ENCODE peak calls at places on chromosomes 1 and 21, in six cellular contexts. U is ovary; K is WTC11; H is CD8-positive, alpha-beta T cell; R is pancreas; N is psoas muscle. F is an unnamed sample.

GRCh38 chr1:48775817-48776399 is 783 bp downstream of the BEND5 start:
- DNase-seq in U (no peak), K (no peak), H (no peak), R (no peak), N (no peak), F (no peak)

GRCh38 chr1:111054656-111055055 is 85.2 kb downstream of the DRAM2 start:
- DNase-seq in U (no peak), K (no peak), H (no peak), R (no peak), N (no peak), F (no peak)

GRCh38 chr1:61139324-61140055 is 57.1 kb downstream of the NFIA start:
- DNase-seq in U (no peak), K (no peak), H (no peak), R (no peak), N (peak), F (no peak)

GRCh38 chr1:204045430-204045829 is 27.5 kb upstream of the SOX13 start:
- DNase-seq in U (no peak), K (no peak), H (no peak), R (peak), N (peak), F (no peak)

GRCh38 chr1:17075470-17076255 is 21.8 kb upstream of the SDHB start:
- DNase-seq in U (no peak), K (peak), H (no peak), R (no peak), N (no peak), F (peak)

GRCh38 chr1:119448112-119448511 is 33.2 kb downstream of the HSD3B2 start:
- DNase-seq in U (no peak), K (peak), H (no peak), R (no peak), N (no peak), F (no peak)

GRCh38 chr1:180294711-180295110 is 64.6 kb downstream of the LHX4 start:
- DNase-seq in U (no peak), K (no peak), H (no peak), R (no peak), N (no peak), F (no peak)

GRCh38 chr1:33334081-33334552 is 13.2 kb upstream of the A3GALT2 start:
- DNase-seq in U (no peak), K (no peak), H (no peak), R (no peak), N (peak), F (no peak)

GRCh38 chr1:117584181-117584580 is 21.7 kb upstream of the TENT5C start:
- DNase-seq in U (no peak), K (no peak), H (no peak), R (no peak), N (no peak), F (no peak)

GRCh38 chr1:93081716-93082115 is 2.6 kb downstream of the MTF2 start:
- DNase-seq in U (no peak), K (no peak), H (no peak), R (no peak), N (no peak), F (no peak)

GRCh38 chr1:79373481-79374132 is 367.1 kb upstream of the ADGRL4 start:
- DNase-seq in U (no peak), K (no peak), H (no peak), R (peak), N (no peak), F (peak)

GRCh38 chr1:32759997-32760623 is 57.0 kb downstream of the YARS1 start:
- DNase-seq in U (peak), K (peak), H (no peak), R (peak), N (no peak), F (no peak)

GRCh38 chr1:14880456-14881316 is 272.9 kb upstream of the TMEM51 start:
- DNase-seq in U (no peak), K (no peak), H (no peak), R (peak), N (peak), F (no peak)

GRCh38 chr1:212666116-212666775 is 33.4 kb downstream of the BATF3 start:
- DNase-seq in U (no peak), K (no peak), H (no peak), R (no peak), N (no peak), F (no peak)

GRCh38 chr1:52659851-52660596 is 27.1 kb downstream of the SHISAL2A start:
- DNase-seq in U (no peak), K (peak), H (no peak), R (no peak), N (no peak), F (no peak)

GRCh38 chr1:176098560-176098959 is 108.5 kb downstream of the COP1 start:
- DNase-seq in U (no peak), K (no peak), H (no peak), R (no peak), N (no peak), F (no peak)

GRCh38 chr21:26732442-26733221 is 112.6 kb downstream of the ADAMTS1 start:
- DNase-seq in U (peak), K (peak), H (no peak), R (peak), N (peak), F (peak)

GRCh38 chr1:116521186-116521585 is 49.6 kb downstream of the CD58 start:
- DNase-seq in U (no peak), K (no peak), H (no peak), R (no peak), N (no peak), F (no peak)

GRCh38 chr1:23957096-23957495 is 2.5 kb upstream of the PNRC2 start:
- DNase-seq in U (no peak), K (no peak), H (no peak), R (peak), N (no peak), F (peak)

GRCh38 chr1:74549947-74550346 is 37.5 kb upstream of the LRRC53 start:
- DNase-seq in U (no peak), K (no peak), H (no peak), R (no peak), N (no peak), F (no peak)

GRCh38 chr1:26994020-26994745 is 691 bp downstream of the TRNP1 start:
- DNase-seq in U (peak), K (no peak), H (no peak), R (no peak), N (no peak), F (no peak)

GRCh38 chr1:177650947-177651346 is 318.9 kb downstream of the SEC16B start:
- DNase-seq in U (no peak), K (no peak), H (no peak), R (peak), N (no peak), F (no peak)

GRCh38 chr1:89812992-89813391 is 7.8 kb upstream of the LRRC8D start:
- DNase-seq in U (no peak), K (no peak), H (no peak), R (no peak), N (no peak), F (no peak)

GRCh38 chr1:100606438-100606837 is 68.5 kb downstream of the GPR88 start:
- DNase-seq in U (peak), K (peak), H (no peak), R (no peak), N (peak), F (peak)

GRCh38 chr1:40919475-40920011 is 57.4 kb upstream of the CITED4 start:
- DNase-seq in U (no peak), K (no peak), H (no peak), R (peak), N (no peak), F (no peak)

GRCh38 chr1:88923224-88923623 is 31.9 kb upstream of the GTF2B start:
- DNase-seq in U (no peak), K (no peak), H (no peak), R (no peak), N (no peak), F (no peak)

GRCh38 chr1:110436635-110437034 is 14.3 kb upstream of the PROK1 start:
- DNase-seq in U (no peak), K (no peak), H (no peak), R (no peak), N (no peak), F (no peak)

GRCh38 chr1:22654692-22655091 is 1.7 kb downstream of the C1QB start:
- DNase-seq in U (no peak), K (no peak), H (no peak), R (no peak), N (no peak), F (no peak)

GRCh38 chr1:209675567-209676154 is 449 bp downstream of the G0S2 start:
- DNase-seq in U (no peak), K (peak), H (no peak), R (no peak), N (peak), F (no peak)

GRCh38 chr1:229148041-229148671 is 122.8 kb upstream of the RAB4A start:
- DNase-seq in U (peak), K (peak), H (no peak), R (peak), N (no peak), F (no peak)

GRCh38 chr1:156524985-156525590 is 24.5 kb upstream of the MEF2D start:
- DNase-seq in U (no peak), K (no peak), H (no peak), R (no peak), N (no peak), F (no peak)

GRCh38 chr21:28150778-28151177 is 841.9 kb downstream of the LTN1 start:
- DNase-seq in U (no peak), K (no peak), H (no peak), R (no peak), N (no peak), F (peak)

GRCh38 chr1:231690072-231690471 is 63.5 kb downstream of the DISC1 start:
- DNase-seq in U (no peak), K (no peak), H (no peak), R (no peak), N (no peak), F (no peak)

GRCh38 chr1:54407201-54407956 is 1.2 kb upstream of the SSBP3 start:
- DNase-seq in U (peak), K (peak), H (peak), R (peak), N (peak), F (peak)

GRCh38 chr1:46508760-46509159 is 19.1 kb downstream of the DMBX1 start:
- DNase-seq in U (no peak), K (no peak), H (no peak), R (no peak), N (no peak), F (no peak)

GRCh38 chr1:154353460-154353904 is 28.2 kb downstream of the ATP8B2 start:
- DNase-seq in U (no peak), K (no peak), H (no peak), R (peak), N (no peak), F (no peak)
- TF ChIP-seq CTCF in U (no peak), K (no peak), H (no peak), R (no peak), N (peak), F (peak)

GRCh38 chr1:233625087-233625486 is 11.2 kb downstream of the KCNK1 start:
- DNase-seq in U (no peak), K (no peak), H (no peak), R (no peak), N (no peak), F (no peak)
- TF ChIP-seq CTCF in U (no peak), K (no peak), H (no peak), R (no peak), N (no peak), F (no peak)

GRCh38 chr1:236308827-236309226 is 27.1 kb upstream of the ERO1B start:
- DNase-seq in U (no peak), K (no peak), H (no peak), R (no peak), N (no peak), F (peak)

GRCh38 chr1:236303675-236304074 is 21.9 kb upstream of the ERO1B start:
- DNase-seq in U (no peak), K (no peak), H (no peak), R (no peak), N (no peak), F (no peak)

GRCh38 chr1:236311040-236311439 is 29.3 kb upstream of the ERO1B start:
- DNase-seq in U (no peak), K (no peak), H (no peak), R (no peak), N (no peak), F (no peak)

GRCh38 chr1:236304682-236305081 is 22.9 kb upstream of the ERO1B start:
- DNase-seq in U (no peak), K (no peak), H (no peak), R (no peak), N (no peak), F (no peak)

DNA sequence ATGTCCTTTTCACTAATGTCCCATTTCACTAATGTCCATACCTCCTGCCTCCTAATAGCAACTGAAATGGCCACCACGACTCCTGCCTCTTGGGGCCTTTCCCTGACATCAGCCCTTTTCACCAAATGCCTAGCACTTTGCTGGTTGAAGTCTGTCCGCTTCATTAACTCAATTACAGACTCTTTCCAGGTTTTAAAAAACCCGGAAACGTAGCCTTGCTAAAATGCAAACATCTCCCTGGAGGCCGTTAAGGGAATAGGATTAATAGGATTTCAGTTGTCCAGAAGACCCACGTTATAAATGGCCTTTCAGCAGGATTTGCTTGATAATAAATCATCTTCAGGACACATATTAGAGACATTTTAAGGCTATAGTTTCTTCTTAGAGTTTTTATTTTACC is 25.7 kb upstream of the ERO1B start:
- DNase-seq in U (no peak), K (no peak), H (no peak), R (no peak), N (no peak), F (no peak)
- TF ChIP-seq CTCF in U (no peak), K (no peak), H (no peak), R (no peak), N (no peak), F (no peak)

GRCh38 chr1:25916460-25916859 is 10.2 kb upstream of the STMN1 start:
- DNase-seq in U (no peak), K (no peak), H (no peak), R (no peak), N (no peak), F (no peak)
- TF ChIP-seq CTCF in U (no peak), K (no peak), H (no peak), R (no peak), N (no peak), F (no peak)

GRCh38 chr21:41045534-41046268 is 122.3 kb upstream of the BACE2 start:
- DNase-seq in U (no peak), K (peak), H (no peak), R (peak), N (no peak), F (peak)

GRCh38 chr21:41048636-41049035 is 119.3 kb upstream of the BACE2 start:
- DNase-seq in U (no peak), K (no peak), H (no peak), R (no peak), N (no peak), F (no peak)

GRCh38 chr21:41048141-41048540 is 119.8 kb upstream of the BACE2 start:
- DNase-seq in U (no peak), K (no peak), H (no peak), R (no peak), N (no peak), F (no peak)

GRCh38 chr21:41043008-41043407 is 125.0 kb upstream of the BACE2 start:
- DNase-seq in U (no peak), K (no peak), H (no peak), R (no peak), N (no peak), F (no peak)
- TF ChIP-seq CTCF in U (no peak), K (no peak), H (no peak), R (no peak), N (no peak), F (peak)